ENCODE peak calls at places on chromosomes 6 and 20, in seven cellular contexts. Y is sigmoid colon, O is HCT116, W is H54, D is adrenal gland, B is IMR-90, V is upper lobe of left lung. C is an unnamed sample.
A peak's percentile ranks its signal among the peaks of the same experiment; 100 is the strongest.

GRCh38 chr6:107620736-107621135 is 130.8 kb downstream of the SOBP start:
- DNase-seq in Y (no peak), O (no peak), W (no peak), D (no peak), B (peak; percentile 39), V (no peak), C (no peak)

GRCh38 chr20:59351148-59352040 is 51.0 kb downstream of the EDN3 start:
- DNase-seq in Y (no peak), O (no peak), W (no peak), D (no peak), B (no peak), V (no peak), C (no peak)

GRCh38 chr6:155495011-155495768 is 39.6 kb upstream of the NOX3 start:
- DNase-seq in Y (peak; percentile 80), O (no peak), W (no peak), D (peak; percentile 79), B (peak; percentile 92), V (no peak), C (no peak)

GRCh38 chr20:13458860-13459451 is 179.8 kb downstream of the TASP1 start:
- DNase-seq in Y (no peak), O (peak; percentile 13), W (no peak), D (peak; percentile 22), B (peak; percentile 41), V (peak; percentile 25), C (peak; percentile 13)

GRCh38 chr6:26268659-26269402 is 96.2 kb upstream of the BTN3A2 start:
- DNase-seq in Y (peak; percentile 43), O (no peak), W (no peak), D (no peak), B (peak; percentile 65), V (no peak), C (no peak)

GRCh38 chr6:70108230-70108629 is 194.7 kb downstream of the COL9A1 start:
- DNase-seq in Y (no peak), O (peak; percentile 10), W (no peak), D (no peak), B (peak; percentile 35), V (no peak), C (no peak)

GRCh38 chr20:61683721-61684120 is 382.0 kb downstream of the TAF4 start:
- DNase-seq in Y (no peak), O (no peak), W (no peak), D (no peak), B (no peak), V (no peak), C (no peak)

GRCh38 chr20:46127396-46128010 is 9.4 kb downstream of the CD40 start:
- DNase-seq in Y (peak; percentile 43), O (no peak), W (no peak), D (no peak), B (no peak), V (no peak), C (no peak)

GRCh38 chr20:25308671-25309394 is 60.9 kb downstream of the PYGB start:
- DNase-seq in Y (peak; percentile 66), O (peak; percentile 28), W (peak; percentile 76), D (no peak), B (peak; percentile 82), V (peak; percentile 48), C (no peak)

GRCh38 chr6:144365176-144365710 is 80.1 kb downstream of the UTRN start:
- DNase-seq in Y (no peak), O (no peak), W (no peak), D (no peak), B (peak; percentile 30), V (no peak), C (no peak)

GRCh38 chr6:15796844-15797243 is 134.0 kb upstream of the DTNBP1 start:
- DNase-seq in Y (no peak), O (no peak), W (no peak), D (no peak), B (no peak), V (no peak), C (no peak)

GRCh38 chr6:131789219-131789618 is 18.6 kb upstream of the ENPP1 start:
- DNase-seq in Y (no peak), O (no peak), W (no peak), D (no peak), B (peak; percentile 23), V (no peak), C (no peak)

GRCh38 chr6:108526739-108527174 is 34.0 kb upstream of the FOXO3 start:
- DNase-seq in Y (no peak), O (no peak), W (peak; percentile 14), D (peak; percentile 8), B (peak; percentile 62), V (no peak), C (peak; percentile 13)

GRCh38 chr6:97669191-97669651 is 386.2 kb upstream of the MMS22L start:
- DNase-seq in Y (no peak), O (no peak), W (no peak), D (peak; percentile 1), B (peak; percentile 24), V (no peak), C (peak; percentile 13)

GRCh38 chr20:20568604-20569205 is 143.7 kb downstream of the RALGAPA2 start:
- DNase-seq in Y (no peak), O (no peak), W (peak; percentile 7), D (peak; percentile 23), B (peak; percentile 58), V (no peak), C (no peak)

GRCh38 chr20:39038047-39038446 is 75.9 kb downstream of the DHX35 start:
- DNase-seq in Y (no peak), O (no peak), W (no peak), D (no peak), B (no peak), V (no peak), C (no peak)

GRCh38 chr6:112383191-112383590 is 36.1 kb downstream of the RFPL4B start:
- DNase-seq in Y (no peak), O (no peak), W (no peak), D (no peak), B (no peak), V (no peak), C (no peak)

GRCh38 chr6:166936079-166936787 is 20.1 kb downstream of the RNASET2 start:
- DNase-seq in Y (no peak), O (no peak), W (no peak), D (no peak), B (no peak), V (no peak), C (no peak)

GRCh38 chr6:145904878-145905277 is 59.3 kb downstream of the SHPRH start:
- DNase-seq in Y (no peak), O (no peak), W (no peak), D (no peak), B (no peak), V (no peak), C (no peak)

GRCh38 chr6:45454008-45454911 is 76.5 kb upstream of the SUPT3H start:
- DNase-seq in Y (no peak), O (no peak), W (peak; percentile 30), D (no peak), B (peak; percentile 78), V (no peak), C (no peak)

GRCh38 chr20:17605131-17605660 is 35.3 kb downstream of the DSTN start:
- DNase-seq in Y (no peak), O (no peak), W (no peak), D (no peak), B (no peak), V (no peak), C (no peak)

GRCh38 chr20:59153832-59154231 is 9.8 kb upstream of the ZNF831 start:
- DNase-seq in Y (no peak), O (no peak), W (no peak), D (no peak), B (no peak), V (no peak), C (no peak)

GRCh38 chr6:39377530-39377929 is 55.0 kb upstream of the KCNK16 start:
- DNase-seq in Y (peak; percentile 85), O (peak; percentile 23), W (peak; percentile 60), D (peak; percentile 73), B (peak; percentile 44), V (peak; percentile 52), C (no peak)

GRCh38 chr6:74932214-74932923 is 273.5 kb downstream of the COL12A1 start:
- DNase-seq in Y (no peak), O (no peak), W (no peak), D (no peak), B (peak; percentile 10), V (no peak), C (no peak)

GRCh38 chr20:44461803-44462174 is 13.9 kb upstream of the TTPAL start:
- DNase-seq in Y (no peak), O (no peak), W (no peak), D (no peak), B (no peak), V (no peak), C (no peak)

GRCh38 chr6:104325341-104326172 is 534.2 kb downstream of the HACE1 start:
- DNase-seq in Y (no peak), O (peak; percentile 22), W (no peak), D (peak; percentile 8), B (no peak), V (no peak), C (no peak)

GRCh38 chr6:43724914-43725642 is 37.5 kb upstream of the MRPS18A start:
- DNase-seq in Y (peak; percentile 88), O (peak; percentile 26), W (peak; percentile 83), D (peak; percentile 52), B (peak; percentile 95), V (peak; percentile 95), C (peak; percentile 59)
- TF ChIP-seq POLR2A in Y (no peak), O (no peak), W (no peak), D (no peak), B (no peak), V (no peak), C (no peak)

GRCh38 chr6:126753616-126754015 is 364.9 kb upstream of the RSPO3 start:
- DNase-seq in Y (no peak), O (no peak), W (no peak), D (no peak), B (no peak), V (no peak), C (no peak)
- TF ChIP-seq POLR2A in Y (no peak), O (no peak), W (no peak), D (no peak), B (no peak), V (no peak), C (no peak)

DNA sequence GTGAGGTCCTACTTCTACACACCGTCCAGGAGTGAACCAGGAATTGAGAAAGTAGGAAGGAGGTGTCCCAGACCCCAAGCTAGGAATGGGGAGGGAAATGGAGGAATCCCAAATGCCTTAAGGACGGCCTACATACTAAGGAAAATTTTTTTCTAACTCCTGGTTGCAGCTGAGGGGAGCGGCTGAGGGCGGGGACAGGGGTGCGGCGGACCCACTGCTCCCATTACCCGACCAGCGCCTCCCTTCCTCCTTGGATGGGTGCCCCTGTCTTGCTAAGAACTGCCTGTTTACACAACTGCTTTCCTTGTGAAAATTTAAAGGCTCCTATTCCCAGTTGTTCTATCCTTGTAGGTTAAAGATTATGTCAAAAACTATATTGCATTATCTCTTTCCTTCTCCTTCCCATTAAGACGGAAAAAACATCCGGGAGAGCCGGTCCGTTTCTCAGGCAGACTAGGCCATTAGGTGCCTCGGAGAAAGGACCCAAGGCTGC is 699 bp upstream of the HSPA1B start:
- DNase-seq in Y (peak; percentile 97), O (no peak), W (peak; percentile 68), D (peak; percentile 84), B (no peak), V (peak; percentile 92), C (peak; percentile 51)
- TF ChIP-seq POLR2A in Y (peak; percentile 49), O (no peak), W (no peak), D (no peak), B (no peak), V (peak; percentile 25), C (no peak)

GRCh38 chr6:116662186-116662585 is 6.4 kb downstream of the ZUP1 start:
- DNase-seq in Y (no peak), O (no peak), W (no peak), D (no peak), B (peak; percentile 6), V (no peak), C (no peak)
- TF ChIP-seq POLR2A in Y (no peak), O (no peak), W (no peak), D (no peak), B (no peak), V (no peak), C (no peak)

C was measured in GM12892.